ENCODE peak calls at places on chromosomes 4 and X, in nine cellular contexts. D is foreskin fibroblast, Q is AG09309, F is AG04450, M is gastrocnemius medialis, V is upper lobe of left lung, O is SK-N-SH, J is left lung, P is left ventricle myocardium inferior. C is an unnamed sample.

GRCh38 chrX:55714111-55714510 is 3.4 kb upstream of the RRAGB start:
- DNase-seq in F (no peak), J (no peak), V (no peak), P (no peak), D (no peak), M (no peak), O (no peak), Q (no peak), C (no peak)

GRCh38 chrX:20729421-20729820 is 462.7 kb upstream of the RPS6KA3 start:
- DNase-seq in J (no peak), M (no peak), Q (no peak), P (no peak), D (peak; percentile 26), V (no peak), F (no peak), O (no peak), C (no peak)

GRCh38 chrX:133838761-133839676 is 146.4 kb downstream of the GPC3 start:
- DNase-seq in P (no peak), V (no peak), Q (no peak), J (no peak), O (peak; percentile 50), M (no peak), F (no peak), D (peak; percentile 49), C (peak; percentile 36)

GRCh38 chr4:124883642-124884041 is 171.1 kb upstream of the ANKRD50 start:
- DNase-seq in O (no peak), J (no peak), F (no peak), V (no peak), M (no peak), Q (no peak), D (peak; percentile 19), P (no peak), C (no peak)

GRCh38 chr4:102356562-102357202 is 11.4 kb upstream of the SLC39A8 start:
- DNase-seq in J (no peak), F (no peak), Q (no peak), D (no peak), O (no peak), M (no peak), V (no peak), P (no peak), C (no peak)

GRCh38 chrX:8179653-8180052 is 8.6 kb upstream of the VCX2 start:
- DNase-seq in V (no peak), F (no peak), M (no peak), D (peak; percentile 0), P (no peak), Q (no peak), J (no peak), O (peak; percentile 16), C (no peak)

GRCh38 chrX:129759576-129760061 is 20.1 kb upstream of the SASH3 start:
- DNase-seq in J (peak; percentile 70), V (peak; percentile 67), D (peak; percentile 61), F (peak; percentile 51), P (no peak), M (no peak), Q (peak; percentile 62), O (no peak), C (peak; percentile 59)

GRCh38 chr4:53763813-53764597 is 172.7 kb upstream of the LNX1 start:
- DNase-seq in M (no peak), V (no peak), J (peak; percentile 40), P (no peak), O (peak; percentile 41), Q (peak; percentile 68), D (peak; percentile 84), F (peak; percentile 68), C (no peak)

GRCh38 chr4:139557506-139558110 is 1.6 kb upstream of the SETD7 start:
- DNase-seq in J (no peak), D (no peak), P (no peak), M (no peak), V (peak; percentile 62), Q (no peak), O (no peak), F (no peak), C (no peak)

GRCh38 chrX:41010188-41010846 is 74.9 kb upstream of the USP9X start:
- DNase-seq in Q (peak; percentile 68), V (peak; percentile 84), D (peak; percentile 84), P (peak; percentile 73), J (peak; percentile 79), M (peak; percentile 44), F (peak; percentile 63), O (peak; percentile 65), C (peak; percentile 0)
- TF ChIP-seq CTCF in Q (peak; percentile 20), V (no peak), D (peak; percentile 3), P (peak; percentile 46), J (no peak), M (no peak), F (peak; percentile 22), O (peak; percentile 22), C (no peak)

DNA sequence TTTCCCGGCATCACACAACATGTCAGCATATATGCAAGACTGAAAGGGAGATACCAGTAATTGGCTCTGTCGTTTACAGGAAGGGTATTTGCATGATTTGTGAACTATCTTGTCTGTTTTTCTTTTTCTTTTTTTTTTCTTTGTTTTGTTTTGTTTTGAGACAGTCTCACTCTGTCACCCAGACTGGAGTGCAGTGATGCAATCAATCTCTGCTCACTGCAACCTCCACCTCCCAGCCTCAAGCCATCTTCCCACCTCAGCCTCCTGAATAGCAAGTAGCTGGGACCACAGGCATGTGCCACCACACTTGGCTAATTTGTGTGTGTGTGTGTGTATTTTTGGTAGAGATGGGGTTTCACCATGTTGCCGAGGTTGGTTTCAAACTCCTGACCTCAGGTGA is 262.7 kb upstream of the F9 start:
- DNase-seq in V (no peak), O (no peak), P (no peak), Q (no peak), D (no peak), F (no peak), M (no peak), J (no peak), C (no peak)
- H3K4me3 ChIP-seq in V (no peak overlapping the region), O (no peak overlapping the region), P (no peak overlapping the region), Q (no peak overlapping the region), D (no peak overlapping the region), F (no peak overlapping the region), M (no peak overlapping the region), J (no peak overlapping the region), C (no peak overlapping the region)

DNA sequence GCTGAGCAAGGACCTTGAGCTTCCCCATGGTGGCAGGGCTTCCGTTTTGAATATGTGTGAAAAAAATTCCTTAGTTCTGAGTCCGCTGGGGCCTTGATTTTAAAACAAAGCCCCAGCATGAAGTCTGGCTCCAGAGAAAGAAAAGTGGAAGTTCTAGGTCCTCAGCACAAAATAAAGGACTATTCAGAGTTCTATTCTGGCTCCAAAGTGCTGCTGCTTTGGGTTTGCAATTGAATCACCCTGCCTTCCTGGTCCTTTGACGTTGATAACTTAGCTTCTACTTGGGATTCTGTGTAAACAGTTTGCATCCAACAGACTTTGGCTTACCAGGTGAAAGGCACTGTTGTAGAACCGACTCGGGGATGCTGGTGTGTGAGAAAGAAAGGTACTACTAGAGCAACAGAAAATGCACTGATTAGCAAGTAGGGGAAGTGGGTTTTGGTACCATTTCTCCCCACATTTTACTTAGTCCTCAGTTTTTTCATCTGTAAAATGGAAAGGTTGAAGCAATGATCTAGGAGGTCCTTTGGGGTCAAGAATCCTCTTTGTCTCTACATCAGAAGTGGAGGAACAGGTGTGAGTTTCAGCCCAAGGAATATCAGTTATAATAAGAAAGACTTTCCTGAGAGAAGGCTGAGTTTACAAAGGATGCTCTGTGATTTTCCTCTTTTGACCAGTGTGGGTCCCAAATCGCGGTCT is 28.4 kb downstream of the IGFBP7 start:
- DNase-seq in F (no peak), O (no peak), J (no peak), Q (no peak), D (no peak), P (no peak), M (no peak), V (no peak), C (no peak)
- TF ChIP-seq CTCF in F (no peak), O (no peak), J (no peak), Q (no peak), D (no peak), P (no peak), M (no peak), V (no peak), C (no peak)

GRCh38 chr4:69881173-69881773 is 21.3 kb upstream of the SULT1E1 start:
- DNase-seq in J (no peak), V (peak; percentile 30), P (no peak), Q (no peak), D (peak; percentile 68), O (peak; percentile 10), M (peak; percentile 2), F (peak; percentile 8), C (no peak)

GRCh38 chr4:69874507-69874906 is 14.6 kb upstream of the SULT1E1 start:
- DNase-seq in V (no peak), D (no peak), O (no peak), F (no peak), Q (no peak), P (no peak), M (no peak), J (no peak), C (no peak)

GRCh38 chr4:69875986-69876542 is 16.1 kb upstream of the SULT1E1 start:
- DNase-seq in F (no peak), J (no peak), V (no peak), D (no peak), O (no peak), Q (no peak), M (no peak), P (no peak), C (no peak)

GRCh38 chr4:69875576-69875975 is 15.6 kb upstream of the SULT1E1 start:
- DNase-seq in V (no peak), Q (no peak), D (no peak), P (no peak), J (no peak), F (no peak), O (no peak), M (no peak), C (no peak)

GRCh38 chr4:69878250-69878649 is 18.3 kb upstream of the SULT1E1 start:
- DNase-seq in V (no peak), D (peak; percentile 1), P (no peak), J (no peak), F (no peak), M (no peak), O (no peak), Q (no peak), C (no peak)
- H3K4me3 ChIP-seq in V (no peak overlapping the region), D (no peak overlapping the region), P (no peak overlapping the region), J (no peak overlapping the region), F (no peak overlapping the region), M (no peak overlapping the region), O (no peak overlapping the region), Q (no peak overlapping the region), C (no peak overlapping the region)

DNA sequence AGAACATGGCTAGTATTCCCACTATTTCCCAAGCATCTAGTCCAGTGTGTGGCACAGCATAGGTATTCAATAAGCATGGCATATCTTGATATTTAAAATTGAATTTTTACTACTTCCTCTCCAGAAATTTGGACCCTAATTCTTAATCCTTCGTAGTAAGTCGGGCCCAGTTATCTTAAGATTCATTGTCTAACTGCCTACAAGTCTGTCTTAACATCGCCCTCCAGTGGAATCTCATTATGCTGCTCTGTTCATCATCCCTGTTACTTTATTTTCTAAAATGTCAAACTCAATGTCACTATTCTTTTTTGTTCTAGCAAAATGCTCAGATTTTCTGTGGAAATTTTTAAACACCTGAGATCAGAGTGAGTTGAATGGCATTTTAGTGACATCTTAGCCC is 606.2 kb downstream of the KLHL13 start:
- DNase-seq in O (peak; percentile 0), P (no peak), V (no peak), M (no peak), F (no peak), D (no peak), Q (no peak), J (no peak), C (no peak)
- TF ChIP-seq CTCF in O (peak; percentile 31), P (no peak), V (no peak), M (no peak), F (no peak), D (no peak), Q (no peak), J (no peak), C (no peak)

C was measured in CD8-positive, alpha-beta T cell.